ENCODE peak calls at places on chromosomes 13 and 19, in seven cellular contexts. One of them, this sample, is unnamed.

GRCh38 chr13:70330697-70331361 is 222.6 kb upstream of the KLHL1 start:
- DNase-seq in mesendoderm: no peak
- DNase-seq in trophoblast cell: no peak
- DNase-seq in H9: no peak
- DNase-seq in neuronal stem cell: no peak
- DNase-seq in mesenchymal stem cell: no peak
- DNase-seq in H1: no peak
- DNase-seq in this sample: no peak

GRCh38 chr13:100987993-100988392 is 313.4 kb upstream of the TMTC4 start:
- DNase-seq in mesendoderm: peak
- DNase-seq in trophoblast cell: no peak
- DNase-seq in H9: peak
- DNase-seq in neuronal stem cell: peak
- DNase-seq in mesenchymal stem cell: peak
- DNase-seq in H1: no peak
- DNase-seq in this sample: peak

GRCh38 chr13:42275098-42275471 is 3.1 kb downstream of the AKAP11 start:
- DNase-seq in mesendoderm: no peak
- DNase-seq in trophoblast cell: no peak
- DNase-seq in H9: no peak
- DNase-seq in neuronal stem cell: no peak
- DNase-seq in mesenchymal stem cell: no peak
- DNase-seq in H1: no peak
- DNase-seq in this sample: no peak

GRCh38 chr13:113184568-113185440 is 23.7 kb downstream of the PCID2 start:
- DNase-seq in mesendoderm: no peak
- DNase-seq in trophoblast cell: no peak
- DNase-seq in H9: no peak
- DNase-seq in neuronal stem cell: no peak
- DNase-seq in mesenchymal stem cell: no peak
- DNase-seq in H1: no peak
- DNase-seq in this sample: no peak

GRCh38 chr19:35404879-35405622 is 34.2 kb downstream of the GPR42 start:
- DNase-seq in mesendoderm: peak
- DNase-seq in trophoblast cell: peak
- DNase-seq in H9: no peak
- DNase-seq in neuronal stem cell: peak
- DNase-seq in mesenchymal stem cell: peak
- DNase-seq in H1: no peak
- DNase-seq in this sample: peak

GRCh38 chr13:24680258-24680920 is at the start of gene ATP12A:
- DNase-seq in mesendoderm: peak
- DNase-seq in trophoblast cell: no peak
- DNase-seq in H9: peak
- DNase-seq in neuronal stem cell: peak
- DNase-seq in mesenchymal stem cell: no peak
- DNase-seq in H1: no peak
- DNase-seq in this sample: no peak

GRCh38 chr13:106122234-106122633 is 413.2 kb downstream of the EFNB2 start:
- DNase-seq in mesendoderm: no peak
- DNase-seq in trophoblast cell: no peak
- DNase-seq in H9: no peak
- DNase-seq in neuronal stem cell: no peak
- DNase-seq in mesenchymal stem cell: no peak
- DNase-seq in H1: no peak
- DNase-seq in this sample: no peak

GRCh38 chr19:42362342-42362741 is 27.8 kb downstream of the CNFN start:
- DNase-seq in mesendoderm: no peak
- DNase-seq in trophoblast cell: no peak
- DNase-seq in H9: no peak
- DNase-seq in neuronal stem cell: no peak
- DNase-seq in mesenchymal stem cell: no peak
- DNase-seq in H1: no peak
- DNase-seq in this sample: no peak

GRCh38 chr13:98225036-98225940 is 48.2 kb upstream of the RNF113B start:
- DNase-seq in mesendoderm: no peak
- DNase-seq in trophoblast cell: no peak
- DNase-seq in H9: no peak
- DNase-seq in neuronal stem cell: no peak
- DNase-seq in mesenchymal stem cell: no peak
- DNase-seq in H1: no peak
- DNase-seq in this sample: no peak

GRCh38 chr19:14476663-14477401 is 1.7 kb upstream of the PTGER1 start:
- DNase-seq in mesendoderm: peak
- DNase-seq in trophoblast cell: peak
- DNase-seq in H9: no peak
- DNase-seq in neuronal stem cell: no peak
- DNase-seq in mesenchymal stem cell: peak
- DNase-seq in H1: no peak
- DNase-seq in this sample: peak

GRCh38 chr19:294819-295686 is 3.9 kb upstream of the PLPP2 start:
- DNase-seq in mesendoderm: peak
- DNase-seq in trophoblast cell: no peak
- DNase-seq in H9: peak
- DNase-seq in neuronal stem cell: no peak
- DNase-seq in mesenchymal stem cell: no peak
- DNase-seq in H1: no peak
- DNase-seq in this sample: peak

GRCh38 chr13:22700488-22700887 is 480.3 kb upstream of the SGCG start:
- DNase-seq in mesendoderm: no peak
- DNase-seq in trophoblast cell: no peak
- DNase-seq in H9: no peak
- DNase-seq in neuronal stem cell: no peak
- DNase-seq in mesenchymal stem cell: no peak
- DNase-seq in H1: no peak
- DNase-seq in this sample: no peak

GRCh38 chr19:49408816-49409440 is 14.3 kb downstream of the PTH2 start:
- DNase-seq in mesendoderm: no peak
- DNase-seq in trophoblast cell: no peak
- DNase-seq in H9: no peak
- DNase-seq in neuronal stem cell: no peak
- DNase-seq in mesenchymal stem cell: no peak
- DNase-seq in H1: no peak
- DNase-seq in this sample: no peak

DNA sequence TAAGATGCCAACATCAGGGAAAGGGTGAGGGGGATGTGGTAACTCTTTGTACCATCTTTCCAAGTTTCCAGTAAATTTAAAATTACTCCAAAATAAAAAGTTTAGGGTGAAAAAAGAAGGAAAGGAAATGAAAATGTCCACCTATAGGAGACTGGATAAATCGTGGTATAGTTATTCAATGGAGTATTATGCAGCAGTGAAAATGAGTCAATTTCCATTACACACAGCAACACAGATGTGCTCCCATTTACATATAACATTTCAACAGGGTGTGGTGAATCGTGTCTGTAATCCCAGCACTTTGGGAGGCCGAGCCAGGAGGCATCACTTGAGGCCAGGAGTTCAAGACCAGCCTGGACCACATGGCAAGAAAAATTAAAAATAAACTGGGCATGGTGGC is 7.4 kb upstream of the ZNF541 start:
- DNase-seq in mesendoderm: no peak
- DNase-seq in trophoblast cell: no peak
- DNase-seq in H9: no peak
- DNase-seq in neuronal stem cell: no peak
- DNase-seq in mesenchymal stem cell: no peak
- DNase-seq in H1: no peak
- DNase-seq in this sample: no peak
- H4K8ac ChIP-seq in mesendoderm: no peak
- H4K8ac ChIP-seq in trophoblast cell: no peak
- H4K8ac ChIP-seq in H9: no peak
- H4K8ac ChIP-seq in neuronal stem cell: no peak
- H4K8ac ChIP-seq in mesenchymal stem cell: no peak
- H4K8ac ChIP-seq in H1: no peak
- H4K8ac ChIP-seq in this sample: no peak

DNA sequence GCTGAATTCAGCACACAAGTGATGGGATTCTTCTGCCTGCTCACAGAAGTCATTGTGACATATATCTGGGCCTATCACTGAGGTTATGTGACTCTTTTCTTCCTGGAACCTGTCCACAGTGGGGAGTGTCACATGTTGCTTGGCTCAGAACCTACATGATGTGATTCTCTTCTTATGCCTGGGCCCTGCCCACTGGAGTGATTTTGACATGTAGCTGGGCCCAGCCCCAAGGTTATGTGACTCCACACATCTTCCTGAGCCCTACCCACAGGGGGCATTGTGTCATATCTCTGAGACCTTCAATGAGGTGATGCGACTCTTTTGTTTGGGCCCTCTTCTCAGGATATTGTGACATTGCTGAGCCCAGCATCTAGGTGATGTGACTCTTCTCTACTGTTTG is 17.4 kb upstream of the ZNF429 start:
- DNase-seq in mesendoderm: no peak
- DNase-seq in trophoblast cell: no peak
- DNase-seq in H9: no peak
- DNase-seq in neuronal stem cell: no peak
- DNase-seq in mesenchymal stem cell: no peak
- DNase-seq in H1: no peak
- DNase-seq in this sample: no peak
- H4K8ac ChIP-seq in mesendoderm: no peak
- H4K8ac ChIP-seq in trophoblast cell: no peak
- H4K8ac ChIP-seq in H9: no peak
- H4K8ac ChIP-seq in neuronal stem cell: no peak
- H4K8ac ChIP-seq in mesenchymal stem cell: no peak
- H4K8ac ChIP-seq in H1: no peak
- H4K8ac ChIP-seq in this sample: no peak

DNA sequence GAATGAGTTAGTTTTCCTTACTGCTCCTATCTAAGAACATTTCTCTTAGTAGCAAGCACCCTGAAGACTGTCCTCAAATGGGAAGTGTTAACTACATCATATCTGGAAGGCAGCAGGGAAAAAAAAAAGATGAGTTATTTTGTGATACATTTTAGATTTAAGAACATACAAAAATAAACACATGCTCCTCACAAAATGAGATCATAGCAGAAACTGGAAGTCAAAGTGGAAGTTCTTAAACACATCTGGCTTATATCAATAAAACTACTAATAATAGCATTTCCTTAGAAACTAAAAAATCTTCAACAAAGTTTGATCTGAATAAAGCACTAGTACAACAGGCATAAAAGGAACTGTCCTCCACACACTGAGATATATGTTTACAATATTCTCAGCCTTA is 70.4 kb downstream of the SLITRK6 start:
- DNase-seq in mesendoderm: no peak
- DNase-seq in trophoblast cell: no peak
- DNase-seq in H9: no peak
- DNase-seq in neuronal stem cell: no peak
- DNase-seq in mesenchymal stem cell: peak
- DNase-seq in H1: no peak
- DNase-seq in this sample: peak
- H4K8ac ChIP-seq in mesendoderm: no peak
- H4K8ac ChIP-seq in trophoblast cell: no peak
- H4K8ac ChIP-seq in H9: no peak
- H4K8ac ChIP-seq in neuronal stem cell: no peak
- H4K8ac ChIP-seq in mesenchymal stem cell: no peak
- H4K8ac ChIP-seq in H1: no peak
- H4K8ac ChIP-seq in this sample: no peak

GRCh38 chr13:30186644-30187431 is 120.5 kb downstream of the KATNAL1 start:
- DNase-seq in mesendoderm: peak
- DNase-seq in trophoblast cell: no peak
- DNase-seq in H9: peak
- DNase-seq in neuronal stem cell: no peak
- DNase-seq in mesenchymal stem cell: no peak
- DNase-seq in H1: no peak
- DNase-seq in this sample: peak
- H4K8ac ChIP-seq in mesendoderm: no peak
- H4K8ac ChIP-seq in trophoblast cell: no peak
- H4K8ac ChIP-seq in H9: no peak
- H4K8ac ChIP-seq in neuronal stem cell: no peak
- H4K8ac ChIP-seq in mesenchymal stem cell: no peak
- H4K8ac ChIP-seq in H1: no peak
- H4K8ac ChIP-seq in this sample: no peak

GRCh38 chr13:110517505-110518149 is 43.9 kb downstream of the RAB20 start:
- DNase-seq in mesendoderm: no peak
- DNase-seq in trophoblast cell: no peak
- DNase-seq in H9: no peak
- DNase-seq in neuronal stem cell: no peak
- DNase-seq in mesenchymal stem cell: no peak
- DNase-seq in H1: no peak
- DNase-seq in this sample: no peak

GRCh38 chr13:110519506-110519905 is 42.0 kb downstream of the RAB20 start:
- DNase-seq in mesendoderm: no peak
- DNase-seq in trophoblast cell: no peak
- DNase-seq in H9: no peak
- DNase-seq in neuronal stem cell: no peak
- DNase-seq in mesenchymal stem cell: no peak
- DNase-seq in H1: no peak
- DNase-seq in this sample: no peak

GRCh38 chr13:110518150-110518525 is 43.4 kb downstream of the RAB20 start:
- DNase-seq in mesendoderm: peak
- DNase-seq in trophoblast cell: no peak
- DNase-seq in H9: no peak
- DNase-seq in neuronal stem cell: no peak
- DNase-seq in mesenchymal stem cell: no peak
- DNase-seq in H1: no peak
- DNase-seq in this sample: no peak

GRCh38 chr13:110519046-110519445 is 42.5 kb downstream of the RAB20 start:
- DNase-seq in mesendoderm: no peak
- DNase-seq in trophoblast cell: no peak
- DNase-seq in H9: no peak
- DNase-seq in neuronal stem cell: no peak
- DNase-seq in mesenchymal stem cell: no peak
- DNase-seq in H1: no peak
- DNase-seq in this sample: no peak

DNA sequence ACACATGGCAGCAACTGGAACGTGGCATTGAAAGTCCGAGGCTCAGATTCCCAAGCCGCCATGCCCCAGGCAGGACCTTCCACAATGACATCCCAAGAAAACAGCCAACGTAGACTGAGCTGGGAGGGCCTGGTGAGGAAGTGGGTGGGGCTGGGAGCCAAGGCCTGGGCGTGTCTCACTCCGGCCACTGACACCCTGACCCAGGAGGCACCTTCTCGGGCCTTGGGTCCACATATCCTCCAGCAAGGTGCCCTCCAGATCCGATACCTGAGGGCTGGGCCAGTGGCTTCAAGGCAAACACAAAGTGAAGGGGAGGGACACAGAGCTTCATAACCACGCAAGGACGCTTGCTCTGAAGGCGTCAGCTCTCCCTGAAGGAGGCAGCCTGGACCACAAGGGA is 43.0 kb downstream of the RAB20 start:
- DNase-seq in mesendoderm: no peak
- DNase-seq in trophoblast cell: no peak
- DNase-seq in H9: no peak
- DNase-seq in neuronal stem cell: no peak
- DNase-seq in mesenchymal stem cell: no peak
- DNase-seq in H1: no peak
- DNase-seq in this sample: no peak
- H4K8ac ChIP-seq in mesendoderm: no peak
- H4K8ac ChIP-seq in trophoblast cell: no peak
- H4K8ac ChIP-seq in H9: no peak
- H4K8ac ChIP-seq in neuronal stem cell: no peak
- H4K8ac ChIP-seq in mesenchymal stem cell: no peak
- H4K8ac ChIP-seq in H1: no peak
- H4K8ac ChIP-seq in this sample: no peak

GRCh38 chr19:53962887-53963435 is at the start of gene CACNG8:
- DNase-seq in mesendoderm: no peak
- DNase-seq in trophoblast cell: no peak
- DNase-seq in H9: no peak
- DNase-seq in neuronal stem cell: no peak
- DNase-seq in mesenchymal stem cell: no peak
- DNase-seq in H1: no peak
- DNase-seq in this sample: no peak
- H4K8ac ChIP-seq in mesendoderm: no peak
- H4K8ac ChIP-seq in trophoblast cell: no peak
- H4K8ac ChIP-seq in H9: no peak
- H4K8ac ChIP-seq in neuronal stem cell: no peak
- H4K8ac ChIP-seq in mesenchymal stem cell: no peak
- H4K8ac ChIP-seq in H1: no peak
- H4K8ac ChIP-seq in this sample: no peak

This sample was measured in IMR-90.